ENCODE peak calls at places on chromosomes 4 and X, in seven cellular contexts. One of them, this sample, is unnamed.
A peak's percentile ranks its signal among the peaks of the same experiment; 100 is the strongest.

GRCh38 chrX:146921204-146921603 is 106.7 kb upstream of the CXorf51A start:
- DNase-seq in GM12891: no peak
- DNase-seq in GM12878: no peak
- DNase-seq in K562: no peak
- DNase-seq in HepG2: no peak
- DNase-seq in H1: no peak
- DNase-seq in SK-N-SH: no peak
- DNase-seq in this sample: no peak

GRCh38 chr4:24915121-24915922 is 2.5 kb upstream of the CCDC149 start:
- DNase-seq in HepG2: peak; percentile 6
- DNase-seq in SK-N-SH: no peak
- DNase-seq in GM12891: no peak
- DNase-seq in K562: peak; percentile 10
- DNase-seq in H1: no peak
- DNase-seq in GM12878: no peak
- DNase-seq in this sample: no peak

GRCh38 chr4:185201983-185202962 is 1.5 kb downstream of the CFAP97 start:
- DNase-seq in H1: no peak
- DNase-seq in GM12891: no peak
- DNase-seq in GM12878: no peak
- DNase-seq in HepG2: peak; percentile 94
- DNase-seq in SK-N-SH: peak; percentile 76
- DNase-seq in K562: peak; percentile 86
- DNase-seq in this sample: no peak

GRCh38 chr4:81970454-81970853 is 403.3 kb downstream of the HNRNPD start:
- DNase-seq in SK-N-SH: no peak
- DNase-seq in HepG2: no peak
- DNase-seq in H1: no peak
- DNase-seq in K562: no peak
- DNase-seq in GM12878: no peak
- DNase-seq in GM12891: no peak
- DNase-seq in this sample: no peak

GRCh38 chr4:174204194-174204831 is 79.2 kb downstream of the FBXO8 start:
- DNase-seq in GM12891: no peak
- DNase-seq in H1: no peak
- DNase-seq in HepG2: no peak
- DNase-seq in SK-N-SH: peak; percentile 50
- DNase-seq in K562: no peak
- DNase-seq in GM12878: no peak
- DNase-seq in this sample: no peak

GRCh38 chr4:122117743-122118142 is 34.4 kb upstream of the BLTP1 start:
- DNase-seq in GM12891: no peak
- DNase-seq in HepG2: no peak
- DNase-seq in GM12878: no peak
- DNase-seq in H1: no peak
- DNase-seq in SK-N-SH: no peak
- DNase-seq in K562: peak; percentile 39
- DNase-seq in this sample: no peak

GRCh38 chr4:86181585-86181984 is 178.3 kb downstream of the MAPK10 start:
- DNase-seq in GM12891: no peak
- DNase-seq in K562: no peak
- DNase-seq in SK-N-SH: no peak
- DNase-seq in HepG2: no peak
- DNase-seq in H1: no peak
- DNase-seq in GM12878: no peak
- DNase-seq in this sample: no peak

GRCh38 chr4:86011117-86011516 is 348.7 kb downstream of the MAPK10 start:
- DNase-seq in GM12878: no peak
- DNase-seq in K562: no peak
- DNase-seq in SK-N-SH: no peak
- DNase-seq in HepG2: no peak
- DNase-seq in GM12891: no peak
- DNase-seq in H1: no peak
- DNase-seq in this sample: no peak

GRCh38 chrX:46447384-46447783 is 97.8 kb downstream of the ZNF674 start:
- DNase-seq in SK-N-SH: no peak
- DNase-seq in GM12891: peak; percentile 7
- DNase-seq in HepG2: peak; percentile 23
- DNase-seq in K562: no peak
- DNase-seq in H1: no peak
- DNase-seq in GM12878: no peak
- DNase-seq in this sample: peak; percentile 19

GRCh38 chr4:95510145-95510544 is 38.6 kb downstream of the UNC5C start:
- DNase-seq in GM12878: no peak
- DNase-seq in HepG2: peak; percentile 2
- DNase-seq in H1: no peak
- DNase-seq in K562: peak; percentile 10
- DNase-seq in SK-N-SH: no peak
- DNase-seq in GM12891: no peak
- DNase-seq in this sample: no peak

GRCh38 chr4:176210101-176210500 is 14.7 kb upstream of the SPATA4 start:
- DNase-seq in K562: no peak
- DNase-seq in GM12891: no peak
- DNase-seq in SK-N-SH: no peak
- DNase-seq in H1: no peak
- DNase-seq in GM12878: no peak
- DNase-seq in HepG2: no peak
- DNase-seq in this sample: no peak

GRCh38 chr4:97593248-97593647 is 550.0 kb downstream of the STPG2 start:
- DNase-seq in K562: no peak
- DNase-seq in HepG2: no peak
- DNase-seq in GM12891: no peak
- DNase-seq in GM12878: no peak
- DNase-seq in H1: no peak
- DNase-seq in SK-N-SH: peak; percentile 0
- DNase-seq in this sample: no peak

GRCh38 chr4:38562751-38563198 is 101.2 kb upstream of the KLF3 start:
- DNase-seq in GM12891: peak; percentile 19
- DNase-seq in SK-N-SH: peak; percentile 29
- DNase-seq in H1: no peak
- DNase-seq in HepG2: peak; percentile 18
- DNase-seq in GM12878: no peak
- DNase-seq in K562: no peak
- DNase-seq in this sample: no peak

GRCh38 chr4:54683616-54684346 is 26.0 kb downstream of the KIT start:
- DNase-seq in SK-N-SH: no peak
- DNase-seq in GM12878: no peak
- DNase-seq in K562: peak; percentile 34
- DNase-seq in GM12891: no peak
- DNase-seq in HepG2: peak; percentile 13
- DNase-seq in H1: no peak
- DNase-seq in this sample: peak; percentile 18

GRCh38 chr4:158002203-158002602 is 170.6 kb downstream of the GASK1B start:
- DNase-seq in GM12878: no peak
- DNase-seq in HepG2: no peak
- DNase-seq in H1: no peak
- DNase-seq in K562: no peak
- DNase-seq in SK-N-SH: no peak
- DNase-seq in GM12891: no peak
- DNase-seq in this sample: no peak

GRCh38 chr4:10587697-10588096 is 96.9 kb downstream of the CLNK start:
- DNase-seq in HepG2: no peak
- DNase-seq in K562: no peak
- DNase-seq in GM12891: no peak
- DNase-seq in SK-N-SH: no peak
- DNase-seq in GM12878: no peak
- DNase-seq in H1: no peak
- DNase-seq in this sample: no peak

GRCh38 chrX:78123190-78123589 is 16.3 kb downstream of the TAF9B start:
- DNase-seq in GM12891: no peak
- DNase-seq in HepG2: no peak
- DNase-seq in H1: no peak
- DNase-seq in GM12878: no peak
- DNase-seq in K562: no peak
- DNase-seq in SK-N-SH: no peak
- DNase-seq in this sample: no peak

GRCh38 chr4:144948421-144948820 is 149.6 kb downstream of the ANAPC10 start:
- DNase-seq in H1: no peak
- DNase-seq in SK-N-SH: no peak
- DNase-seq in GM12891: no peak
- DNase-seq in K562: no peak
- DNase-seq in GM12878: no peak
- DNase-seq in HepG2: no peak
- DNase-seq in this sample: no peak

GRCh38 chr4:151599876-151600275 is 160.9 kb downstream of the GATB start:
- DNase-seq in SK-N-SH: no peak
- DNase-seq in GM12878: no peak
- DNase-seq in K562: no peak
- DNase-seq in H1: no peak
- DNase-seq in HepG2: no peak
- DNase-seq in GM12891: no peak
- DNase-seq in this sample: no peak

GRCh38 chr4:78684196-78685079 is 91.7 kb upstream of the BMP2K start:
- DNase-seq in HepG2: no peak
- DNase-seq in H1: no peak
- DNase-seq in GM12878: no peak
- DNase-seq in GM12891: no peak
- DNase-seq in SK-N-SH: no peak
- DNase-seq in K562: no peak
- DNase-seq in this sample: no peak

GRCh38 chrX:111445485-111445884 is 33.5 kb upstream of the DCX start:
- DNase-seq in H1: no peak
- DNase-seq in K562: peak; percentile 48
- DNase-seq in HepG2: peak; percentile 21
- DNase-seq in GM12878: no peak
- DNase-seq in SK-N-SH: peak; percentile 16
- DNase-seq in GM12891: no peak
- DNase-seq in this sample: no peak

DNA sequence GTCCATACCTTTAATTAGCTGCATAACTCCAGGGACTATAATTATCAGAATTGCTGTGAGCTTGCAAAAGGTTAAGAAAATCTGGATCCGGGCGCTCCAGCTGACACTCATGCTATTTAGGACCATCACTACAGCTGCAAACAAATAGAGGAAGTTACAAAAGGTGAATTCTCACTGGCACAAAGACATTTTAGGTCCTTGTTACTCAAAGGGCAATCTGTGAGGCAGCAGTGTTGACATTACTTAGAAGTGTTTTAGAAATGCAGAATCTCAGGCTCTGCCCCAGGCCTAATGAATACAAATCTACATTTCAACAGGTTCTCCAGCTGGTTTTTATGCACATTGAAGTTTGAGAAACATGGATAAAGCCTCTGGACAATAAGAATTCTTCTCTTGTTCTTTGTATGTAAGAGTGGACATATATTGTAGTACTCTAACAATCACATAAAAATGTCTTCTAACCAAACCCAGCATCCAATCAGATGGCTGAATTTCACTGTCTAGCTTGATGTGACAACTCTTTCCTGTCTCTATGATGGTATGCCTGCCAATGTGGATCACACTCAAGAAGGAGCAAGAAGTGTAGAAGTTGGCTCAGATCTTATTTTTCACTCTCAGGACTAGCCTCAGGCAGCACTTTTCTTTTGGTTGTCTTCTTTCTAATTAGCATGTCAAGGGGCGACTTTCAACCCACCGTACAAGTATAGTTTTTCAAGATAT is 18.8 kb downstream of the SLC7A11 start:
- DNase-seq in SK-N-SH: no peak
- DNase-seq in GM12878: no peak
- DNase-seq in K562: no peak
- DNase-seq in HepG2: no peak
- DNase-seq in GM12891: no peak
- DNase-seq in H1: no peak
- DNase-seq in this sample: no peak
- TF ChIP-seq TAF1 in SK-N-SH: no peak
- TF ChIP-seq TAF1 in GM12878: no peak
- TF ChIP-seq TAF1 in K562: no peak
- TF ChIP-seq TAF1 in HepG2: no peak
- TF ChIP-seq TAF1 in GM12891: no peak
- TF ChIP-seq TAF1 in H1: no peak
- TF ChIP-seq TAF1 in this sample: no peak

DNA sequence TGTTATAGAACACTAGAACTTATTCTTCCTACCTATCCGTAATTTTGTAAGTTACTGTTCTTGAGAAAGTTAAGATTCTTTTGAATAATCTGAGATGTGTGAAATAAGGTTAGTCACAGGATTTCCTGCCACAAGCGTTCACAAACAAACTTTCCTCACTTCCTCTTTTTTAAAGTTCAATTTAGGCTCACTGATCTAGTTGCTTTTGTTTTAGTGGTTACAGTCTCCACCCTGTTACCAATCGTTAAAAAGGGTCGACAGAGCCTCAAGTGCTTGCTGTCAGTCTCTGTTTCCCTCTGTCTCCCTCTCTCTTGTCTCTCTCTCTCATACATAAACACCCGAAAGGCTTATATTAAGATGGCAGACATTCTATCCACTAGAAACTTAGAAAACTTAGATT is 35.9 kb upstream of the STK26 start:
- DNase-seq in K562: peak; percentile 36
- DNase-seq in H1: no peak
- DNase-seq in GM12878: peak; percentile 73
- DNase-seq in GM12891: no peak
- DNase-seq in SK-N-SH: no peak
- DNase-seq in HepG2: no peak
- DNase-seq in this sample: peak; percentile 5
- TF ChIP-seq TAF1 in K562: no peak
- TF ChIP-seq TAF1 in H1: no peak
- TF ChIP-seq TAF1 in GM12878: no peak
- TF ChIP-seq TAF1 in GM12891: no peak
- TF ChIP-seq TAF1 in SK-N-SH: no peak
- TF ChIP-seq TAF1 in HepG2: no peak
- TF ChIP-seq TAF1 in this sample: no peak

GRCh38 chrX:154349359-154349935 is 25.0 kb downstream of the FLNA start:
- DNase-seq in H1: no peak
- DNase-seq in HepG2: no peak
- DNase-seq in SK-N-SH: no peak
- DNase-seq in GM12891: no peak
- DNase-seq in GM12878: no peak
- DNase-seq in K562: no peak
- DNase-seq in this sample: no peak
- TF ChIP-seq TAF1 in H1: no peak
- TF ChIP-seq TAF1 in HepG2: no peak
- TF ChIP-seq TAF1 in SK-N-SH: no peak
- TF ChIP-seq TAF1 in GM12891: no peak
- TF ChIP-seq TAF1 in GM12878: no peak
- TF ChIP-seq TAF1 in K562: no peak
- TF ChIP-seq TAF1 in this sample: no peak

DNA sequence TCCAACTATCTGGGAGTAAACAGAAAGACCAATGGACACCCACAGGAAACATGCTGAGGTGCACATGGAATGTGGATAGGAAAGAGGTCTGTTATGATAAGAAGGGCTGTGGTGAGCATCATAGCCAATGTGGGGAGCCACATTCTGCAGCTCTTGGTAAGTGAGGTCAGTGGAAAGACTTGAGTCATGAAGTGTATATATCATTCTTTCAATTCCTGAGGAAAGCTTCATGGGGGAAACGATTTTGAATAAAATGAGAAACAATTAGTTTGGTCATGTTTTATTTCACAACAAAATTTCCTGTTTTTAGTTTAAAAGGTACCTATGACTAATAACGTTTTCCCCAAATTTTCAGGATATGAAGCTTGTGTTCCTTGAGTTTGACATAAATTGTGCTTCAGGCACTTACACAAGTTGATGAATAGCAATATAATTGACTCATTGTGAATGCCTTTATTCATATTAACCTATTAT is 41.4 kb upstream of the RASSF6 start:
- DNase-seq in GM12878: no peak
- DNase-seq in GM12891: no peak
- DNase-seq in H1: no peak
- DNase-seq in HepG2: no peak
- DNase-seq in K562: peak; percentile 60
- DNase-seq in SK-N-SH: no peak
- DNase-seq in this sample: no peak
- TF ChIP-seq TAF1 in GM12878: no peak
- TF ChIP-seq TAF1 in GM12891: no peak
- TF ChIP-seq TAF1 in H1: no peak
- TF ChIP-seq TAF1 in HepG2: no peak
- TF ChIP-seq TAF1 in K562: no peak
- TF ChIP-seq TAF1 in SK-N-SH: no peak
- TF ChIP-seq TAF1 in this sample: no peak

GRCh38 chr4:33060873-33061542 is 2340.8 kb downstream of the PCDH7 start:
- DNase-seq in HepG2: peak; percentile 40
- DNase-seq in H1: peak; percentile 65
- DNase-seq in GM12891: no peak
- DNase-seq in GM12878: no peak
- DNase-seq in SK-N-SH: peak; percentile 2
- DNase-seq in K562: peak; percentile 9
- DNase-seq in this sample: no peak
- TF ChIP-seq TAF1 in HepG2: no peak
- TF ChIP-seq TAF1 in H1: no peak
- TF ChIP-seq TAF1 in GM12891: no peak
- TF ChIP-seq TAF1 in GM12878: no peak
- TF ChIP-seq TAF1 in SK-N-SH: no peak
- TF ChIP-seq TAF1 in K562: no peak
- TF ChIP-seq TAF1 in this sample: no peak